ENCODE peak calls at places on chromosomes 2 and 18, in four cellular contexts. U, J, P and S are unnamed samples.

GRCh38 chr18:8967573-8967972 is 134.9 kb upstream of the NDUFV2 start:
- DNase-seq in U (no peak), J (no peak), P (no peak), S (no peak)

GRCh38 chr18:31835528-31836138 is 75.0 kb upstream of the SLC25A52 start:
- DNase-seq in U (peak), J (no peak), P (peak), S (no peak)

GRCh38 chr2:114925296-114926255 is 483.1 kb downstream of the DPP10 start:
- DNase-seq in U (no peak), J (no peak), P (no peak), S (no peak)

GRCh38 chr2:118737690-118738089 is 109.8 kb downstream of the EN1 start:
- DNase-seq in U (no peak), J (no peak), P (no peak), S (no peak)

GRCh38 chr18:58054041-58054733 is 10.2 kb downstream of the NEDD4L start:
- DNase-seq in U (no peak), J (no peak), P (peak), S (peak)

GRCh38 chr2:168913495-168913894 is 12.4 kb downstream of the G6PC2 start:
- DNase-seq in U (no peak), J (no peak), P (no peak), S (no peak)

GRCh38 chr2:21441442-21441841 is 317.7 kb downstream of the TDRD15 start:
- DNase-seq in U (no peak), J (no peak), P (no peak), S (no peak)

GRCh38 chr2:42133771-42134195 is 35.4 kb upstream of the EML4 start:
- DNase-seq in U (no peak), J (no peak), P (no peak), S (no peak)

GRCh38 chr2:78465707-78466106 is 559.8 kb upstream of the REG3G start:
- DNase-seq in U (no peak), J (no peak), P (no peak), S (no peak)

GRCh38 chr18:48184118-48184517 is 225.1 kb downstream of the ZBTB7C start:
- DNase-seq in U (peak), J (no peak), P (no peak), S (no peak)

GRCh38 chr18:6614952-6615351 is 114.6 kb upstream of the ARHGAP28 start:
- DNase-seq in U (no peak), J (no peak), P (no peak), S (no peak)

GRCh38 chr2:216696751-216697560 is 1.6 kb upstream of the IGFBP5 start:
- DNase-seq in U (no peak), J (no peak), P (peak), S (no peak)

GRCh38 chr2:222000326-222000725 is 298.5 kb downstream of the PAX3 start:
- DNase-seq in U (no peak), J (no peak), P (peak), S (no peak)

GRCh38 chr2:46041434-46041833 is 255.8 kb upstream of the EPAS1 start:
- DNase-seq in U (no peak), J (no peak), P (no peak), S (no peak)

GRCh38 chr2:38218995-38219394 is 143.0 kb upstream of the CYP1B1 start:
- DNase-seq in U (no peak), J (no peak), P (no peak), S (no peak)

GRCh38 chr2:166147883-166148282 is 20.1 kb upstream of the SCN1A start:
- DNase-seq in U (no peak), J (no peak), P (peak), S (no peak)

GRCh38 chr2:227462972-227463931 is 8.7 kb upstream of the AGFG1 start:
- DNase-seq in U (no peak), J (no peak), P (no peak), S (no peak)

GRCh38 chr2:196018037-196018436 is 50.6 kb downstream of the DNAH7 start:
- DNase-seq in U (no peak), J (no peak), P (no peak), S (no peak)
- TF ChIP-seq CTCF in U (no peak), J (no peak), P (no peak), S (no peak)

DNA sequence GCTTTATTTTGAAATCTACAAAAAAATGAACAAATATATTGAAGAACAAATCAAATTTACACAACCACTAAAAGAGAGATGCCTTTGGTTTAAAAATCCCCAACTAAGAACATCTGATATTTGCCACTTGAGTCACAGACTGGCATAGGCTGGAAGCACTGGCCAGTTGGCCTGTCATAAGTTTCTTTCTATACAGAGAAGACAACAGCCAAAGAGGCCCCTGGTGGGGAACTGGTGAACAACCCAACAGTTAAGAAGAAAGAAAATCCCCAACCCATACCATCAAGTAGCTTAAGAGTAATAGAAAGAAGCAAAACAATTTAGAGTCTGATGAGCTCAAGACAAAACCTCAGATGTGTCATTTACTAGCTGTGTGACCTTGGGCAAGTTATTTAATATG is 45.5 kb downstream of the OSR1 start:
- DNase-seq in U (no peak), J (no peak), P (peak), S (no peak)
- TF ChIP-seq CTCF in U (peak), J (peak), P (peak), S (peak)

GRCh38 chr2:74585406-74586182 is 31.1 kb downstream of the DOK1 start:
- DNase-seq in U (no peak), J (no peak), P (no peak), S (peak)

GRCh38 chr2:74588664-74589063 is 34.1 kb downstream of the DOK1 start:
- DNase-seq in U (no peak), J (no peak), P (no peak), S (no peak)

GRCh38 chr2:74584088-74584645 is 29.6 kb downstream of the DOK1 start:
- DNase-seq in U (no peak), J (no peak), P (peak), S (no peak)

GRCh38 chr2:74583504-74583903 is 29.0 kb downstream of the DOK1 start:
- DNase-seq in U (no peak), J (no peak), P (peak), S (no peak)

DNA sequence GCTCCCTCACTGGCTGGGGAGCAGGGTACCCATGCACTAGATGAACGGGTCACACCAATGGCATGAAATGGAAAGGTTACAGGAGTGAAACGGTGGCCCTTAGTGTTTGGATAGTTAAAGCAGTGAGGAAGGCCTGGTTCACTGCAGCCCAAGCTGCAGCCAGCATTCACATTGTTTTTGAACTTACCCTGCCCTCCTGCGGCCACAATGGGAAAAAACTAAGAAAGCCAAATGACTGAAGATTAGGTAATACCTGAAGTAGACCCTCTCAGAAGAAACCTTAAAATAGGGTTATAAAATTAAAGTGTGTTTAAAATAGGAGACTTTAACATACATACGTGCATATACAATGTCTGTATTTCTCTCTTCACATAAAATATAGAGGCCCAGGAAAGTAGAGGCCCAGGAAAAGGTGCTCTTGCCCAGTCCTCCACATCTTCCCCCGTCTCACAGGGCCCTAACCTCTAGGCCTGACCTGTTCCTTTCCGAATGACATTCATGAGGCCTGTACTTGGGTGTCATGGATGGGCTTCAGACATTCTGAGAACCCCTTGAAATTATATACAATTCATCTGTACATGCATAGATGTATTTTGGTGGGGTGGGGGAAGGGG is 33.3 kb downstream of the DOK1 start:
- DNase-seq in U (no peak), J (peak), P (peak), S (no peak)
- TF ChIP-seq CTCF in U (peak), J (peak), P (peak), S (peak)

GRCh38 chr2:191573216-191573615 is 104.7 kb upstream of the NABP1 start:
- DNase-seq in U (no peak), J (no peak), P (no peak), S (no peak)

GRCh38 chr2:191572319-191572718 is 105.6 kb upstream of the NABP1 start:
- DNase-seq in U (no peak), J (no peak), P (no peak), S (no peak)

GRCh38 chr2:191569025-191569424 is 108.9 kb upstream of the NABP1 start:
- DNase-seq in U (no peak), J (no peak), P (no peak), S (no peak)

GRCh38 chr2:191574232-191574631 is 103.7 kb upstream of the NABP1 start:
- DNase-seq in U (no peak), J (no peak), P (no peak), S (no peak)

GRCh38 chr2:191571163-191571769 is 106.7 kb upstream of the NABP1 start:
- DNase-seq in U (peak), J (no peak), P (peak), S (no peak)
- TF ChIP-seq CTCF in U (peak), J (no peak), P (peak), S (peak)

GRCh38 chr2:171447675-171448074 is 13.6 kb downstream of the DCAF17 start:
- DNase-seq in U (no peak), J (no peak), P (no peak), S (no peak)
- TF ChIP-seq CTCF in U (no peak), J (no peak), P (no peak), S (no peak)